ENCODE peak calls at places on chromosome 2, in seven cellular contexts. Z, I, L, R, D, B and H are unnamed samples. For H3K4me1, the result is how much of the 10 kb centered on the place peaks cover.

GRCh38 chr2:10223932-10224720 is 78.6 kb upstream of the HPCAL1 start:
- ATAC-seq in B (peak), Z (no peak), L (no peak), R (no peak), I (no peak), D (no peak), H (no peak)

GRCh38 chr2:138184428-138184827 is 220.2 kb downstream of the HNMT start:
- ATAC-seq in Z (no peak), B (no peak), I (no peak), L (no peak), D (no peak), R (no peak), H (no peak)

GRCh38 chr2:46451131-46451711 is 28.1 kb upstream of the TMEM247 start:
- ATAC-seq in D (peak), R (no peak), Z (peak), B (no peak), I (no peak), L (no peak), H (peak)

GRCh38 chr2:1995086-1995485 is 250.8 kb upstream of the PXDN start:
- ATAC-seq in I (no peak), L (no peak), B (no peak), R (no peak), Z (no peak), D (no peak), H (no peak)

GRCh38 chr2:9656270-9656766 is 25.5 kb upstream of the YWHAQ start:
- ATAC-seq in Z (peak), B (peak), L (peak), D (no peak), R (peak), I (no peak), H (no peak)

GRCh38 chr2:67259581-67260347 is 137.4 kb upstream of the ETAA1 start:
- ATAC-seq in D (peak), Z (peak), R (no peak), B (no peak), L (no peak), I (peak), H (peak)

GRCh38 chr2:100205128-100205527 is 62.7 kb upstream of the AFF3 start:
- ATAC-seq in R (no peak), I (no peak), L (no peak), B (no peak), Z (no peak), D (no peak), H (no peak)

GRCh38 chr2:227123697-227124096 is 40.3 kb downstream of the COL4A4 start:
- ATAC-seq in L (no peak), B (no peak), R (no peak), Z (no peak), I (no peak), D (no peak), H (no peak)

GRCh38 chr2:64404002-64404731 is 49.8 kb upstream of the LGALSL start:
- ATAC-seq in Z (peak), B (no peak), I (peak), L (no peak), D (peak), R (no peak), H (peak)

GRCh38 chr2:109062558-109063325 is 66.3 kb upstream of the SH3RF3 start:
- ATAC-seq in B (peak), L (no peak), D (no peak), R (peak), Z (no peak), I (no peak), H (peak)

GRCh38 chr2:70959271-70959761 is 19.1 kb upstream of the ANKRD53 start:
- ATAC-seq in D (no peak), L (no peak), I (no peak), B (no peak), R (no peak), Z (no peak), H (no peak)

GRCh38 chr2:6562762-6563161 is 302.9 kb downstream of the CMPK2 start:
- ATAC-seq in B (no peak), R (no peak), I (no peak), Z (no peak), L (no peak), D (no peak), H (no peak)

GRCh38 chr2:43174368-43175186 is 51.8 kb downstream of the ZFP36L2 start:
- ATAC-seq in Z (no peak), I (peak), R (no peak), B (no peak), D (peak), L (peak), H (no peak)

GRCh38 chr2:100818003-100818605 is 1.8 kb upstream of the NPAS2 start:
- ATAC-seq in I (peak), L (no peak), R (peak), D (peak), B (peak), Z (peak), H (peak)

GRCh38 chr2:138600732-138601437 is 99.3 kb downstream of the SPOPL start:
- ATAC-seq in I (no peak), Z (no peak), L (no peak), D (no peak), B (no peak), R (no peak), H (no peak)

GRCh38 chr2:226733189-226733858 is 66.3 kb downstream of the IRS1 start:
- ATAC-seq in R (no peak), I (peak), B (no peak), Z (no peak), D (peak), L (no peak), H (no peak)

GRCh38 chr2:109440507-109441156 is 173.1 kb downstream of the SEPTIN10 start:
- ATAC-seq in Z (no peak), L (no peak), B (no peak), R (no peak), I (no peak), D (no peak), H (no peak)

GRCh38 chr2:174615951-174616436 is 18.4 kb upstream of the WIPF1 start:
- ATAC-seq in I (no peak), L (peak), D (peak), Z (peak), R (no peak), B (no peak), H (peak)

GRCh38 chr2:11186145-11186544 is 30.9 kb downstream of the SLC66A3 start:
- ATAC-seq in L (no peak), I (no peak), D (no peak), B (no peak), R (no peak), Z (no peak), H (no peak)

GRCh38 chr2:96838345-96839287 is 5.2 kb downstream of the ANKRD23 start:
- ATAC-seq in D (no peak), Z (no peak), B (peak), R (no peak), L (no peak), I (no peak), H (no peak)

GRCh38 chr2:88002359-88002707 is 14.0 kb downstream of the RNU2-63P start:
- ATAC-seq in R (no peak), Z (no peak), B (no peak), D (no peak), I (no peak), L (no peak), H (no peak)

GRCh38 chr2:162888641-162889040 is 50.1 kb upstream of the KCNH7 start:
- ATAC-seq in L (no peak), B (no peak), R (no peak), Z (no peak), I (no peak), D (no peak), H (no peak)

DNA sequence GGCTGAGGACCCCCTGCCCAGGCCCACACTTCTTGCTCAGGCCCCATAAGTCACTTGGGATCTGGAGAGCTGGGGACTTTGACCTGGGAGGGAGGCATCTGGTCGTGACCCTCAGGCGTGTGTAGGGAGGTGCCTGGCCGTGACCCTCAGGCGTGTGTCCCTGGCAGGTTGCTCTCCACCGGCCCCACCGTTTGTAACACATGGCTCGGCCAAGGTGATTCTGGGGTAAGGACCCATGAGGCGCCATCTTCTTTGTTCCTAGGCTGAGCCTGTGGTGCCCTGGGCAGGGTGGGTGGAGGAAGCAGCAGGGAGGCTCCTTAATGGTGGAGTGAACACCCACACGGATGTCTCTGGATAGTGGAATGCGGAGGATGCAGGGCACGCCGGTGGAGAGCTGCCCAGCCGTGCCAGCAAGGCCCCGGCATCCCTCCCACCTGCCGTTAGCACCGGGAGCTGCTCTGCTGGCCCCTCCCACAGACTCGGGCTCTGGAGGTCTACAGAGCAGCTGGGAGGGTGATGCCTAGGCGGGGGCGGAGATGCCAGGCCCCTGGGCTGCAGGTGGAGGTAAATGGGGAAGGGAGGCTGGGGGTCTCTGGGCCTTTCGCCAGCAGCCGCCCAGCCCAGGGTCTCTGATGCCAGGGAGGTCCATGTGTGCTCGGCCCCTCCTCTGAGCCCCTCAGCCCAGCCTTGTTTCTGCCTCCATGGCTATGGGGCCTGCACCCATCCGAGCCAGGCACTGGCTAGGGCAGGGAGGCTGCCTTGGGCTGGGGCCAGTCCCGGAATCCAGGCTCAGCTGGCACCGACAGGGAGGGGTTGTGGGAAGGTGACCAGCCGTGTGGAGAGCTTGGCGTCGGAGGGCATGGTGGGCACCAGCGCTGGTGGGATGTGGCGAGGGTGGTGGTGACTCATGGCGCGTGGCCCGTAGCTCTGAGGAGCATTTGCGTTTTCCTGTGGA is 1.1 kb upstream of the GAL3ST2 start:
- ATAC-seq in R (peak), D (no peak), Z (no peak), I (no peak), L (no peak), B (no peak), H (no peak)
- H3K4me1 ChIP-seq in R (under half), D (under half), Z (under half), I (under half), L (under half), B (under half), H (under half)

GRCh38 chr2:231643494-231643888 is 50.8 kb downstream of the TEX44 start:
- ATAC-seq in B (no peak), R (no peak), Z (no peak), I (no peak), L (no peak), D (no peak), H (no peak)

GRCh38 chr2:231644426-231644825 is 51.8 kb downstream of the TEX44 start:
- ATAC-seq in I (peak), L (no peak), Z (no peak), B (no peak), R (no peak), D (peak), H (no peak)

GRCh38 chr2:231640229-231640628 is 47.6 kb downstream of the TEX44 start:
- ATAC-seq in Z (no peak), D (no peak), B (no peak), R (no peak), L (no peak), I (no peak), H (no peak)

GRCh38 chr2:231642631-231643493 is 50.2 kb downstream of the TEX44 start:
- ATAC-seq in L (peak), Z (peak), R (peak), D (peak), B (peak), I (peak), H (peak)

GRCh38 chr2:231640646-231641111 is 48.0 kb downstream of the TEX44 start:
- ATAC-seq in D (peak), R (peak), Z (no peak), I (peak), B (peak), L (no peak), H (peak)
- H3K27ac ChIP-seq in D (peak), R (peak), Z (no peak), I (no peak), B (peak), L (no peak), H (peak)

GRCh38 chr2:217971166-217971565 is 31.6 kb downstream of the TNS1 start:
- ATAC-seq in B (no peak), Z (no peak), I (no peak), L (no peak), R (no peak), D (no peak), H (no peak)

GRCh38 chr2:217972037-217972436 is 30.8 kb downstream of the TNS1 start:
- ATAC-seq in R (no peak), I (no peak), D (no peak), L (no peak), B (no peak), Z (no peak), H (no peak)

GRCh38 chr2:217974389-217975005 is 28.3 kb downstream of the TNS1 start:
- ATAC-seq in R (no peak), D (peak), I (peak), L (no peak), Z (no peak), B (no peak), H (no peak)

GRCh38 chr2:217972490-217972889 is 30.3 kb downstream of the TNS1 start:
- ATAC-seq in I (no peak), Z (no peak), L (no peak), R (no peak), D (peak), B (no peak), H (peak)

GRCh38 chr2:217973008-217973787 is 29.6 kb downstream of the TNS1 start:
- ATAC-seq in I (no peak), Z (no peak), R (no peak), D (no peak), L (no peak), B (no peak), H (peak)
- H3K4me1 ChIP-seq in I (under half), Z (under half), R (under half), D (under half), L (under half), B (under half), H (under half)

GRCh38 chr2:190417045-190417842 is 9.1 kb downstream of the MFSD6 start:
- ATAC-seq in B (no peak), I (no peak), R (no peak), D (peak), L (no peak), Z (no peak), H (no peak)
- H3K27ac ChIP-seq in B (no peak), I (no peak), R (no peak), D (no peak), L (peak), Z (no peak), H (no peak)

GRCh38 chr2:110743600-110743999 is 11.2 kb downstream of the ACOXL start:
- ATAC-seq in B (no peak), Z (no peak), I (no peak), D (no peak), R (no peak), L (no peak), H (no peak)
- H3K4me1 ChIP-seq in B (under half), Z (under half), I (under half), D (under half), R (under half), L (under half), H (under half)

DNA sequence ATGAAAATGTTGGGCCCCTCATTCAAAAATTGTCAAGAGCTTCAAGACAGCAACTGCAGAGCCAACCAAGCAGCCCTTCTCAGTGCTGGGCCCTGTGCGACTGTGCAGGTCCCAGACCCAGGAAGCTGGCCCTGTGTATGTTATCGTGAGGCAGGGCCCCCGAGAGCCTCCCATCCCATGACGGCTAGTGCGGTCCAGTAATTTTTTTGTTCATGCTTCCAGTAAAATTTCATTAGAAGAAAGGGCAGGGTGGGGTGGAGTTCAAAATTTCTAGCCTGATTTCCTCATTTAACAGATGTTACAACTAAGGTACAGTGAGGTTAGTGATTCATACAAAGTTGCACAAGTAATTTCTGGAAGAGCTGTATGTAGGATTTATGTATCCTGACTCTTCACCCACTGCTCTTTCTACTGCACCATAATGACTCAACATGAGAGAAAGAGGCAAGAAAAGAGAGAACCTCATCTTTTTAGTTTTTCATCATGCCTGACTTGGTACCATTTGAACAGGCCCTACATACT is 105.5 kb downstream of the ZEB2 start:
- ATAC-seq in D (peak), I (peak), L (no peak), B (no peak), R (no peak), Z (peak), H (peak)
- H3K27ac ChIP-seq in D (no peak), I (no peak), L (no peak), B (no peak), R (no peak), Z (no peak), H (peak)

GRCh38 chr2:111701266-111701665 is 182.7 kb downstream of the ANAPC1 start:
- ATAC-seq in B (no peak), D (no peak), Z (no peak), I (no peak), R (no peak), L (no peak), H (no peak)
- H3K4me1 ChIP-seq in B (half or more), D (half or more), Z (under half), I (under half), R (under half), L (under half), H (under half)

DNA sequence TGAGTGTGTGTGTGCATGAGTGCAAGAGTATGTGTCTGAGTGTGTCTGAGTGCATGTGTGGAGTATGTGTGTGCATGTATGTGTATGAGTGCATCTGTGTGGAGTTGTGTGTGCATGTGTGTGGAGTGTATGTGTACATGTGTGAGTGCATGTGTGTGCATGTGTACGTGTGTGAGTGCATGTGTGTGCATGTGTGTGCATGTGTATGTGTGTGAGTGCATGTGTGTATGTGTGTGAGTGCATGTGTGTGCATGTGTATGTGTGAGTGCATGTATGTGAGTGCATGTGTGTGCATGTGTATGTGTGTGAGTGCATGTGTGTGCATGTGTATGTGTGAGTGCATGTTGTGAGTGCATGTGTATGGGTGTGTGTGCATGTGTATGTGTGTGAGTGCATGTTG is 23.7 kb downstream of the TOGARAM2 start:
- ATAC-seq in Z (no peak), L (no peak), B (no peak), D (no peak), I (no peak), R (no peak), H (no peak)
- H3K27ac ChIP-seq in Z (no peak), L (no peak), B (no peak), D (no peak), I (no peak), R (no peak), H (no peak)

DNA sequence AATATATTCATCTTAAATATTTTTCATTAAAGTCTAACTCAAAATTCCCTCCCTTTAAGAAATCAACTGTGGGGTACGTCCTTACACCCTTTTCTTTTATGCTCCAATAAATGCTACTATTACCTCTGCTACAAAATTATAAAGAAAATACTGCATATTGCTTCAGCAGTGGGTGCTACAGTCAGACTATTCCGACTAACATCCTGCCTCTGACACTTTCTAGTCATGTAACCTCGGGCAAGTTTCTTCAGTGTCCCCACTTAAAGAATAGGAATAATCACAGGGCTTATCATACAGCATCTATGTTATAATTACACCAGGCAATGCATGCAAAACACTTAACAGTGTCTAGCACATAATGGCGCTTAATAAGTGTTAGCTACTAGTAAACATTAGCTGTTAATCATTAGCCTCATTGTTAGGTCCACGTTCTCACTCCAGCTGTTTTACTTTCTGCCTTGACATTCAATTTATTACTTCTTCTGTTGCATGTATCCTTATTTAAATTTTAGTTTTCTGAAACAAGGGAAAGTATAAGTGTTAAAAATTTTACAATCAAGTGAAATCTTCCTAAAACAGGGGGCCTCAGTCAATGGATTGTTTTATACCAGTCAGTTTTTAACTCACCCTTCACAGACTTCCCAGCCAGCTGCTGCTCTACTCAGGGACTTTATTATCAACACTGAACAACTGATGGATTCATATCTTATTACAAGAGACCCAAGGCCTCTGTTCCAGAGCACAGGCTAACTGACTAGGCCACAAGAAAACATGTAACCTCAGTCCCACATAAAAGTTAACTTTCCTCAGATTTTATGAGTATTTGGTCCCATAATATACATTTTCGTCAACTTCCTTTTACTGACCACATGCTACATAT is 54.0 kb downstream of the CLASP1 start:
- ATAC-seq in I (peak), D (no peak), B (no peak), R (no peak), L (no peak), Z (no peak), H (no peak)
- H3K4me1 ChIP-seq in I (under half), D (under half), B (under half), R (under half), L (under half), Z (under half), H (under half)